ENCODE peak calls at places on chromosome 14, in four cellular contexts. One of them, this sample, is unnamed.

GRCh38 chr14:77036484-77037337 is 8.2 kb upstream of the IRF2BPL start:
- DNase-seq in HuH-7: no peak
- DNase-seq in kidney tubule cell: no peak
- DNase-seq in myocyte: no peak
- DNase-seq in this sample: no peak

GRCh38 chr14:68807148-68807600 is 14.3 kb upstream of the ZFP36L1 start:
- DNase-seq in kidney tubule cell: peak
- DNase-seq in myocyte: peak
- DNase-seq in HuH-7: no peak
- DNase-seq in this sample: peak

GRCh38 chr14:105067140-105067968 is 2.1 kb upstream of the GPR132 start:
- DNase-seq in myocyte: no peak
- DNase-seq in kidney tubule cell: peak
- DNase-seq in HuH-7: no peak
- DNase-seq in this sample: peak

GRCh38 chr14:77303417-77304156 is 17.1 kb downstream of the POMT2 start:
- DNase-seq in myocyte: peak
- DNase-seq in kidney tubule cell: peak
- DNase-seq in HuH-7: no peak
- DNase-seq in this sample: peak

GRCh38 chr14:72732022-72732780 is 161.7 kb downstream of the DPF3 start:
- DNase-seq in HuH-7: no peak
- DNase-seq in kidney tubule cell: no peak
- DNase-seq in myocyte: no peak
- DNase-seq in this sample: no peak

GRCh38 chr14:67547224-67547780 is 14.2 kb downstream of the PLEKHH1 start:
- DNase-seq in HuH-7: no peak
- DNase-seq in myocyte: no peak
- DNase-seq in kidney tubule cell: no peak
- DNase-seq in this sample: no peak

GRCh38 chr14:104593710-104594121 is 10.9 kb downstream of the TMEM179 start:
- DNase-seq in myocyte: no peak
- DNase-seq in kidney tubule cell: no peak
- DNase-seq in HuH-7: no peak
- DNase-seq in this sample: no peak

GRCh38 chr14:91164676-91165075 is 50.8 kb downstream of the DGLUCY start:
- DNase-seq in myocyte: no peak
- DNase-seq in HuH-7: no peak
- DNase-seq in kidney tubule cell: no peak
- DNase-seq in this sample: no peak

GRCh38 chr14:23450376-23450775 is 14.9 kb upstream of the MYH7 start:
- DNase-seq in kidney tubule cell: no peak
- DNase-seq in HuH-7: no peak
- DNase-seq in myocyte: no peak
- DNase-seq in this sample: no peak

GRCh38 chr14:50790568-50790967 is 40.4 kb downstream of the NIN start:
- DNase-seq in HuH-7: no peak
- DNase-seq in myocyte: no peak
- DNase-seq in kidney tubule cell: no peak
- DNase-seq in this sample: peak

GRCh38 chr14:91968280-91968679 is 20.8 kb upstream of the FBLN5 start:
- DNase-seq in kidney tubule cell: no peak
- DNase-seq in myocyte: no peak
- DNase-seq in HuH-7: no peak
- DNase-seq in this sample: no peak

GRCh38 chr14:34770901-34771300 is 56.5 kb upstream of the CFL2 start:
- DNase-seq in HuH-7: no peak
- DNase-seq in kidney tubule cell: peak
- DNase-seq in myocyte: peak
- DNase-seq in this sample: no peak

GRCh38 chr14:80844872-80845271 is 96.7 kb downstream of the CEP128 start:
- DNase-seq in kidney tubule cell: peak
- DNase-seq in myocyte: no peak
- DNase-seq in HuH-7: no peak
- DNase-seq in this sample: no peak

GRCh38 chr14:70425349-70425748 is 8.5 kb upstream of the SYNJ2BP start:
- DNase-seq in myocyte: peak
- DNase-seq in kidney tubule cell: peak
- DNase-seq in HuH-7: no peak
- DNase-seq in this sample: no peak

GRCh38 chr14:105505101-105505500 is 14.1 kb downstream of the TEDC1 start:
- DNase-seq in HuH-7: no peak
- DNase-seq in myocyte: no peak
- DNase-seq in kidney tubule cell: no peak
- DNase-seq in this sample: no peak

GRCh38 chr14:92465353-92466067 is 48.1 kb upstream of the RIN3 start:
- DNase-seq in myocyte: no peak
- DNase-seq in kidney tubule cell: no peak
- DNase-seq in HuH-7: no peak
- DNase-seq in this sample: no peak

This sample was measured in hepatic stellate cell.